ENCODE peak calls at places on chromosomes 16 and 17, in six cellular contexts. V, Q, S, M, W and X are unnamed samples.

GRCh38 chr16:24844101-24845030 is 1.4 kb upstream of the SLC5A11 start:
- DNase-seq in V (peak), Q (no peak), S (no peak), M (no peak), W (no peak), X (no peak)

GRCh38 chr17:28888832-28889231 is 8.7 kb downstream of the FLOT2 start:
- DNase-seq in V (no peak), Q (no peak), S (no peak), M (peak), W (no peak), X (no peak)

GRCh38 chr17:28747046-28747691 is 3.4 kb downstream of the TRAF4 start:
- DNase-seq in V (no peak), Q (peak), S (no peak), M (no peak), W (peak), X (no peak)

GRCh38 chr17:43562679-43563146 is 16.6 kb upstream of the ETV4 start:
- DNase-seq in V (no peak), Q (no peak), S (no peak), M (no peak), W (no peak), X (no peak)

GRCh38 chr16:28181557-28181914 is 30.2 kb downstream of the XPO6 start:
- DNase-seq in V (peak), Q (no peak), S (peak), M (no peak), W (no peak), X (peak)

GRCh38 chr17:4492762-4493561 is 5.7 kb upstream of the SPNS2 start:
- DNase-seq in V (peak), Q (peak), S (no peak), M (no peak), W (peak), X (peak)

GRCh38 chr17:79834575-79835469 is 4.4 kb downstream of the CBX4 start:
- DNase-seq in V (no peak), Q (no peak), S (no peak), M (no peak), W (peak), X (no peak)

GRCh38 chr17:18172528-18173278 is 10.9 kb upstream of the ALKBH5 start:
- DNase-seq in V (no peak), Q (no peak), S (peak), M (no peak), W (no peak), X (no peak)